ENCODE peak calls at places on chromosomes 12 and 14, in ten cellular contexts. W is NCI-H510A treated with DMSO at 0.1 percent for 48 hours; Y is stromal cell of bone marrow; X is AG04450; J is activated effector memory CD4-positive, alpha-beta T cell treated with Interleukin-2 at 50 U/mL for 16 hours; F is G401; H is renal cortical epithelial cell; N is Daoy; M is Kasumi-1; P is bronchial epithelial cell. V is an unnamed sample.

GRCh38 chr12:44874981-44875416 is 1.1 kb downstream of the NELL2 start:
- DNase-seq in W (peak), Y (no peak), X (no peak), J (peak), F (peak), H (no peak), N (peak), M (no peak), P (no peak), V (no peak)

GRCh38 chr12:53230971-53231858 is 794 bp downstream of the RARG start:
- DNase-seq in W (no peak), Y (no peak), X (no peak), J (no peak), F (peak), H (no peak), N (no peak), M (no peak), P (no peak), V (no peak)

GRCh38 chr12:112303004-112303403 is 79.2 kb downstream of the HECTD4 start:
- DNase-seq in W (no peak), Y (peak), X (peak), J (peak), F (no peak), H (peak), N (peak), M (no peak), P (peak), V (peak)

GRCh38 chr12:12804432-12804886 is 8.7 kb upstream of the DDX47 start:
- DNase-seq in W (no peak), Y (peak), X (peak), J (no peak), F (no peak), H (peak), N (peak), M (no peak), P (peak), V (peak)

GRCh38 chr12:63982787-63983186 is 138.3 kb downstream of the SRGAP1 start:
- DNase-seq in W (no peak), Y (no peak), X (no peak), J (no peak), F (no peak), H (no peak), N (no peak), M (no peak), P (no peak), V (no peak)

GRCh38 chr14:91264151-91265150 is 19.9 kb upstream of the GPR68 start:
- DNase-seq in W (no peak), Y (no peak), X (no peak), J (no peak), F (no peak), H (no peak), N (no peak), M (no peak), P (no peak), V (no peak)

GRCh38 chr14:24597403-24597802 is 12.1 kb downstream of the GZMH start:
- DNase-seq in W (no peak), Y (no peak), X (no peak), J (no peak), F (no peak), H (no peak), N (no peak), M (no peak), P (no peak), V (no peak)

GRCh38 chr14:49692191-49692757 is 646 bp upstream of the KLHDC1 start:
- DNase-seq in W (peak), Y (no peak), X (no peak), J (no peak), F (no peak), H (no peak), N (no peak), M (no peak), P (peak), V (peak)

GRCh38 chr14:99660006-99660566 is 15.2 kb downstream of the HHIPL1 start:
- DNase-seq in W (no peak), Y (no peak), X (no peak), J (no peak), F (no peak), H (no peak), N (no peak), M (no peak), P (no peak), V (no peak)

GRCh38 chr12:74152370-74152769 is 385.3 kb upstream of the ATXN7L3B start:
- DNase-seq in W (no peak), Y (no peak), X (no peak), J (no peak), F (no peak), H (no peak), N (no peak), M (no peak), P (no peak), V (no peak)

GRCh38 chr12:108305520-108305919 is 33.6 kb downstream of the CMKLR1 start:
- DNase-seq in W (no peak), Y (peak), X (peak), J (no peak), F (no peak), H (peak), N (peak), M (no peak), P (peak), V (no peak)

GRCh38 chr12:109840349-109841073 is 7.3 kb upstream of the TRPV4 start:
- DNase-seq in W (peak), Y (no peak), X (no peak), J (no peak), F (no peak), H (peak), N (peak), M (no peak), P (peak), V (peak)

GRCh38 chr12:45893240-45893639 is 97.1 kb downstream of the SCAF11 start:
- DNase-seq in W (no peak), Y (peak), X (no peak), J (no peak), F (no peak), H (peak), N (no peak), M (peak), P (peak), V (no peak)

GRCh38 chr12:52672321-52672933 is 7.8 kb downstream of the KRT1 start:
- DNase-seq in W (no peak), Y (no peak), X (no peak), J (no peak), F (no peak), H (peak), N (peak), M (no peak), P (peak), V (peak)

GRCh38 chr14:102527255-102528232 is 18.0 kb upstream of the ANKRD9 start:
- DNase-seq in W (no peak), Y (no peak), X (no peak), J (no peak), F (no peak), H (peak), N (peak), M (no peak), P (peak), V (peak)

GRCh38 chr12:80239867-80240266 is 140.5 kb downstream of the OTOGL start:
- DNase-seq in W (no peak), Y (no peak), X (no peak), J (no peak), F (no peak), H (no peak), N (no peak), M (no peak), P (no peak), V (no peak)

GRCh38 chr12:124629799-124630198 is 62.4 kb upstream of the NCOR2 start:
- DNase-seq in W (no peak), Y (no peak), X (no peak), J (no peak), F (no peak), H (no peak), N (no peak), M (no peak), P (no peak), V (no peak)

GRCh38 chr12:49410833-49411232 is 43.6 kb downstream of the SPATS2 start:
- DNase-seq in W (no peak), Y (no peak), X (no peak), J (no peak), F (no peak), H (no peak), N (no peak), M (peak), P (no peak), V (no peak)

V was measured in kidney tubule cell.